ENCODE peak calls at places on chromosomes 6 and 20, in nine cellular contexts. D is IMR-90; S is GDM1; F is stimulated activated naive CD8-positive, alpha-beta T cell treated with anti-CD3 and anti-CD28 coated beads, Interleukin-15, Interleukin-2, amounts not matched to agents 100 U/mL and 50 U/mL, for 24 hours; P is stimulated activated CD8-positive, alpha-beta memory T cell treated with anti-CD3 and anti-CD28 coated beads, Interleukin-4, amount 100 ng/mL, for 24 hours; Y is right cardiac atrium; I is psoas muscle; K is stimulated activated CD4-positive, alpha-beta T cell treated with anti-CD3 and anti-CD28 coated beads, Interleukin-2, amount 100 ng/mL, for 48 hours; A is T47D. M is an unnamed sample.

GRCh38 chr6:157456524-157456829 is 75.5 kb downstream of the ZDHHC14 start:
- DNase-seq in F (no peak), S (no peak), P (no peak), Y (no peak), K (no peak), D (no peak), A (no peak), I (no peak), M (no peak)

GRCh38 chr20:46151936-46152335 is 33.8 kb downstream of the CD40 start:
- DNase-seq in K (peak), I (no peak), Y (no peak), P (peak), A (peak), S (no peak), D (no peak), F (peak), M (no peak)

GRCh38 chr6:154448448-154449096 is 61.9 kb downstream of the CNKSR3 start:
- DNase-seq in K (no peak), Y (no peak), P (no peak), F (no peak), A (peak), I (no peak), D (peak), S (no peak), M (peak)

GRCh38 chr6:36154286-36154685 is 24.0 kb downstream of the MAPK13 start:
- DNase-seq in I (no peak), S (no peak), Y (no peak), P (no peak), D (no peak), K (no peak), F (no peak), A (no peak), M (no peak)

GRCh38 chr6:107634147-107635057 is 144.5 kb downstream of the SOBP start:
- DNase-seq in K (no peak), A (no peak), I (peak), D (no peak), Y (peak), S (no peak), P (no peak), F (peak), M (no peak)

GRCh38 chr6:169577236-169577635 is 124.6 kb downstream of the WDR27 start:
- DNase-seq in K (no peak), D (no peak), A (no peak), S (no peak), F (no peak), Y (no peak), P (no peak), I (no peak), M (no peak)

GRCh38 chr20:52010541-52010940 is 181.0 kb downstream of the ZFP64 start:
- DNase-seq in K (no peak), S (no peak), I (no peak), A (no peak), Y (no peak), P (no peak), D (no peak), F (no peak), M (no peak)

GRCh38 chr6:56004421-56004820 is 129.0 kb upstream of the BMP5 start:
- DNase-seq in A (no peak), F (no peak), P (no peak), D (peak), I (no peak), S (no peak), Y (no peak), K (no peak), M (peak)

GRCh38 chr6:128569737-128570438 is 49.5 kb upstream of the PTPRK start:
- DNase-seq in I (no peak), P (no peak), A (no peak), Y (no peak), D (peak), K (no peak), S (no peak), F (no peak), M (peak)

GRCh38 chr6:827431-827830 is 134.5 kb upstream of the EXOC2 start:
- DNase-seq in S (no peak), I (no peak), A (no peak), K (no peak), F (no peak), Y (no peak), P (no peak), D (no peak), M (no peak)

GRCh38 chr20:64100946-64101688 is 6.2 kb downstream of the NPBWR2 start:
- DNase-seq in D (no peak), I (no peak), Y (peak), P (no peak), F (peak), K (no peak), A (no peak), S (no peak), M (no peak)

GRCh38 chr6:138647006-138647405 is 126.6 kb upstream of the CCDC28A start:
- DNase-seq in I (no peak), K (no peak), A (no peak), F (no peak), Y (no peak), D (peak), S (no peak), P (no peak), M (peak)

GRCh38 chr20:25065044-25065624 is 7.2 kb upstream of the ACSS1 start:
- DNase-seq in A (no peak), S (no peak), D (no peak), F (no peak), I (peak), P (no peak), K (no peak), Y (no peak), M (no peak)